ENCODE peak calls at places on chromosomes 6 and 20, in five cellular contexts. F is lung microvascular endothelial cell; Q is activated CD8-positive, alpha-beta memory T cell treated with anti-CD3 and anti-CD28 coated beads for 48 hours; L is transverse colon; T is AG09319. M is an unnamed sample.

GRCh38 chr20:37295001-37295400 is 5.5 kb downstream of the MANBAL start:
- DNase-seq in L (no peak), T (peak; percentile 82), F (no peak), Q (no peak), M (peak; percentile 98)

GRCh38 chr6:166361080-166361429 is 18.7 kb upstream of the SFT2D1 start:
- DNase-seq in T (no peak), Q (no peak), F (peak; percentile 74), L (no peak), M (no peak)

GRCh38 chr6:19731286-19731685 is 105.9 kb upstream of the ID4 start:
- DNase-seq in L (no peak), F (no peak), Q (no peak), T (peak; percentile 46), M (no peak)

GRCh38 chr6:128725271-128726233 is 157.4 kb upstream of the LAMA2 start:
- DNase-seq in F (peak; percentile 50), Q (no peak), L (peak; percentile 11), T (no peak), M (peak; percentile 27)

GRCh38 chr6:1324926-1325325 is 13.0 kb downstream of the FOXQ1 start:
- DNase-seq in T (no peak), L (no peak), Q (no peak), F (no peak), M (no peak)

GRCh38 chr6:6736753-6737654 is 148.5 kb downstream of the LY86 start:
- DNase-seq in T (no peak), Q (no peak), L (peak; percentile 37), F (no peak), M (no peak)

GRCh38 chr6:38673397-38674165 is 29.4 kb downstream of the GLO1 start:
- DNase-seq in L (no peak), F (peak; percentile 23), Q (no peak), T (no peak), M (no peak)

GRCh38 chr6:132648356-132648755 is 10.6 kb downstream of the TAAR1 start:
- DNase-seq in T (no peak), Q (no peak), F (no peak), L (no peak), M (no peak)

GRCh38 chr6:56346958-56347357 is 99.6 kb upstream of the COL21A1 start:
- DNase-seq in Q (no peak), F (no peak), L (no peak), T (no peak), M (no peak)

GRCh38 chr6:112485813-112486212 is 138.7 kb downstream of the RFPL4B start:
- DNase-seq in T (no peak), Q (no peak), L (no peak), F (no peak), M (no peak)

GRCh38 chr20:8255945-8256632 is 124.0 kb downstream of the PLCB1 start:
- DNase-seq in T (no peak), F (no peak), Q (no peak), L (no peak), M (no peak)

GRCh38 chr6:72922401-72922800 is 300.5 kb downstream of the KCNQ5 start:
- DNase-seq in Q (no peak), L (no peak), F (no peak), T (no peak), M (no peak)

GRCh38 chr20:1664911-1665310 is 7.3 kb upstream of the SIRPG start:
- DNase-seq in L (peak; percentile 37), F (no peak), Q (no peak), T (no peak), M (no peak)

GRCh38 chr6:105317607-105318533 is 85.0 kb downstream of the PREP start:
- DNase-seq in Q (no peak), L (no peak), T (no peak), F (peak; percentile 41), M (peak; percentile 22)

GRCh38 chr6:152634773-152635172 is 2.4 kb downstream of the SYNE1 start:
- DNase-seq in L (no peak), F (no peak), Q (no peak), T (no peak), M (no peak)

GRCh38 chr6:158031191-158031444 is 49.5 kb downstream of the SYNJ2 start:
- DNase-seq in L (no peak), F (no peak), T (no peak), Q (no peak), M (no peak)

GRCh38 chr6:169052462-169052861 is 201.2 kb downstream of the THBS2 start:
- DNase-seq in F (no peak), Q (no peak), T (no peak), L (no peak), M (no peak)

GRCh38 chr6:151004415-151005024 is 139.0 kb downstream of the MTHFD1L start:
- DNase-seq in L (no peak), Q (no peak), T (peak; percentile 80), F (peak; percentile 99), M (peak; percentile 82)

GRCh38 chr6:82144007-82144851 is 103.3 kb downstream of the IBTK start:
- DNase-seq in L (peak; percentile 7), T (peak; percentile 75), Q (no peak), F (peak; percentile 1), M (peak; percentile 73)

GRCh38 chr6:53465732-53466131 is 79.2 kb downstream of the GCLC start:
- DNase-seq in F (no peak), Q (no peak), T (no peak), L (no peak), M (no peak)

GRCh38 chr6:154824076-154824475 is 90.9 kb downstream of the SCAF8 start:
- DNase-seq in T (no peak), L (no peak), F (peak; percentile 19), Q (no peak), M (no peak)

GRCh38 chr20:58699246-58700107 is 6.9 kb downstream of the NPEPL1 start:
- DNase-seq in Q (no peak), L (peak; percentile 5), T (no peak), F (no peak), M (no peak)

GRCh38 chr20:32326507-32326851 is 31.7 kb upstream of the ASXL1 start:
- DNase-seq in Q (no peak), T (no peak), F (peak; percentile 41), L (no peak), M (no peak)

GRCh38 chr6:82033631-82034211 is 213.8 kb downstream of the IBTK start:
- DNase-seq in F (no peak), L (no peak), T (no peak), Q (no peak), M (no peak)

GRCh38 chr6:105645166-105645565 is 242.3 kb upstream of the PREP start:
- DNase-seq in Q (no peak), L (no peak), F (no peak), T (no peak), M (no peak)

GRCh38 chr6:63787021-63787420 is 151.4 kb downstream of the PHF3 start:
- DNase-seq in F (no peak), T (no peak), Q (no peak), L (no peak), M (no peak)

GRCh38 chr6:25576920-25577319 is 75.1 kb upstream of the SCGN start:
- DNase-seq in T (no peak), Q (no peak), F (no peak), L (no peak), M (no peak)

GRCh38 chr6:139256087-139256486 is 35.7 kb downstream of the TXLNB start:
- DNase-seq in L (no peak), T (peak; percentile 58), Q (no peak), F (no peak), M (no peak)

GRCh38 chr6:144148891-144149290 is 1.4 kb upstream of the STX11 start:
- DNase-seq in T (no peak), L (no peak), F (peak; percentile 90), Q (no peak), M (no peak)

GRCh38 chr6:14521141-14521540 is 403.6 kb downstream of the CD83 start:
- DNase-seq in F (no peak), T (no peak), Q (no peak), L (no peak), M (no peak)

GRCh38 chr6:96015791-96016776 is at the start of gene FUT9:
- DNase-seq in L (no peak), F (no peak), T (no peak), Q (no peak), M (no peak)